ENCODE peak calls at places on chromosomes 16 and 17, in eight cellular contexts. D, E, F, H, M, I, N and U are unnamed samples.

GRCh38 chr16:64238576-64238975 is 883.3 kb downstream of the CDH11 start:
- DNase-seq in D (no peak), E (no peak), F (no peak), H (no peak), M (no peak), I (no peak), N (no peak), U (no peak)

GRCh38 chr17:64411999-64412771 is 21.5 kb upstream of the PECAM1 start:
- DNase-seq in D (no peak), E (no peak), F (no peak), H (no peak), M (peak), I (no peak), N (no peak), U (peak)

GRCh38 chr17:42484304-42484703 is 25.6 kb downstream of the ATP6V0A1 start:
- DNase-seq in D (peak), E (no peak), F (no peak), H (no peak), M (no peak), I (peak), N (peak), U (no peak)

GRCh38 chr17:44216173-44216572 is 3.3 kb downstream of the UBTF start:
- DNase-seq in D (peak), E (no peak), F (no peak), H (no peak), M (no peak), I (no peak), N (no peak), U (no peak)

GRCh38 chr16:53768593-53768992 is 64.6 kb downstream of the FTO start:
- DNase-seq in D (no peak), E (peak), F (no peak), H (peak), M (no peak), I (no peak), N (no peak), U (no peak)

GRCh38 chr16:85262558-85263196 is 150.4 kb upstream of the CIBAR2 start:
- DNase-seq in D (no peak), E (no peak), F (no peak), H (no peak), M (no peak), I (no peak), N (no peak), U (no peak)

GRCh38 chr16:21100447-21100846 is 50.2 kb downstream of the DNAH3 start:
- DNase-seq in D (no peak), E (peak), F (no peak), H (no peak), M (no peak), I (no peak), N (no peak), U (no peak)

GRCh38 chr16:67551091-67551490 is 11.2 kb upstream of the CTCF start:
- DNase-seq in D (no peak), E (no peak), F (no peak), H (no peak), M (no peak), I (no peak), N (no peak), U (no peak)

GRCh38 chr16:86824751-86825310 is 246.5 kb downstream of the FOXL1 start:
- DNase-seq in D (no peak), E (no peak), F (no peak), H (no peak), M (no peak), I (no peak), N (no peak), U (no peak)

GRCh38 chr17:76368545-76368944 is 14.8 kb upstream of the PRPSAP1 start:
- DNase-seq in D (no peak), E (no peak), F (no peak), H (no peak), M (no peak), I (no peak), N (no peak), U (no peak)

GRCh38 chr16:80725566-80726162 is 78.7 kb downstream of the CDYL2 start:
- DNase-seq in D (no peak), E (no peak), F (no peak), H (no peak), M (no peak), I (no peak), N (no peak), U (no peak)

GRCh38 chr16:13402601-13403000 is 501.2 kb downstream of the SHISA9 start:
- DNase-seq in D (no peak), E (no peak), F (no peak), H (no peak), M (no peak), I (no peak), N (no peak), U (no peak)

GRCh38 chr17:74457146-74457819 is 9.2 kb upstream of the CD300A start:
- DNase-seq in D (peak), E (peak), F (peak), H (peak), M (peak), I (peak), N (peak), U (peak)

GRCh38 chr17:29677139-29677834 is 54.6 kb upstream of the CORO6 start:
- DNase-seq in D (no peak), E (no peak), F (no peak), H (no peak), M (no peak), I (no peak), N (no peak), U (no peak)

GRCh38 chr16:24834459-24835335 is 11.1 kb upstream of the SLC5A11 start:
- DNase-seq in D (no peak), E (peak), F (no peak), H (peak), M (peak), I (no peak), N (no peak), U (no peak)

GRCh38 chr16:4411684-4412083 is 4.7 kb downstream of the CORO7 start:
- DNase-seq in D (no peak), E (no peak), F (no peak), H (no peak), M (no peak), I (no peak), N (no peak), U (no peak)

GRCh38 chr17:75542728-75543336 is 17.3 kb downstream of the LLGL2 start:
- DNase-seq in D (no peak), E (no peak), F (no peak), H (no peak), M (no peak), I (no peak), N (no peak), U (no peak)

GRCh38 chr16:76193851-76194620 is 83.2 kb upstream of the CNTNAP4 start:
- DNase-seq in D (no peak), E (no peak), F (no peak), H (peak), M (no peak), I (no peak), N (no peak), U (no peak)

GRCh38 chr17:73089918-73090317 is 2.6 kb downstream of the SLC39A11 start:
- DNase-seq in D (no peak), E (no peak), F (no peak), H (peak), M (no peak), I (no peak), N (no peak), U (peak)

GRCh38 chr16:90005956-90006663 is 13.1 kb downstream of the DBNDD1 start:
- DNase-seq in D (no peak), E (no peak), F (no peak), H (no peak), M (no peak), I (no peak), N (no peak), U (no peak)